ENCODE peak calls at places on chromosomes 12 and 14, in nine cellular contexts. O, A, G, D, N, Y, E, K and H are unnamed samples.
A peak's percentile ranks its signal among the peaks of the same experiment; 100 is the strongest.

GRCh38 chr12:12661086-12661485 is 34.9 kb downstream of the GPR19 start:
- DNase-seq in A (no peak), N (peak; percentile 53), O (peak; percentile 69), D (no peak), E (no peak), G (peak; percentile 43), Y (peak; percentile 88), K (no peak), H (no peak)

GRCh38 chr12:29043069-29043468 is 106.0 kb upstream of the FAR2 start:
- DNase-seq in A (no peak), K (no peak), N (no peak), Y (peak; percentile 76), E (no peak), G (no peak), D (no peak), O (no peak), H (no peak)

GRCh38 chr14:73739174-73739898 is 25.2 kb upstream of the PNMA1 start:
- DNase-seq in O (no peak), K (no peak), G (no peak), E (no peak), D (no peak), Y (no peak), A (no peak), N (no peak), H (no peak)

GRCh38 chr14:101590062-101590461 is 28.8 kb downstream of the DIO3 start:
- DNase-seq in G (no peak), A (no peak), N (no peak), Y (no peak), O (no peak), D (no peak), K (no peak), E (no peak), H (no peak)

GRCh38 chr14:30115756-30116155 is 188.1 kb upstream of the PRKD1 start:
- DNase-seq in K (no peak), O (no peak), N (no peak), G (no peak), Y (no peak), E (no peak), D (no peak), A (no peak), H (no peak)

GRCh38 chr14:32761381-32761968 is 177.2 kb upstream of the NPAS3 start:
- DNase-seq in A (no peak), E (no peak), G (no peak), O (no peak), K (no peak), N (peak; percentile 54), D (no peak), Y (peak; percentile 88), H (no peak)

GRCh38 chr12:45407967-45408743 is 192.3 kb downstream of the ANO6 start:
- DNase-seq in G (no peak), O (no peak), A (no peak), D (no peak), N (no peak), Y (no peak), E (no peak), K (no peak), H (no peak)

GRCh38 chr12:50232771-50233209 is 50.5 kb downstream of the LIMA1 start:
- DNase-seq in N (no peak), K (no peak), D (no peak), O (no peak), Y (no peak), G (no peak), E (no peak), A (no peak), H (no peak)

GRCh38 chr12:30417697-30418231 is 277.9 kb downstream of the IPO8 start:
- DNase-seq in K (peak; percentile 98), G (no peak), A (no peak), E (no peak), N (peak; percentile 99), O (peak; percentile 53), Y (peak; percentile 99), D (no peak), H (no peak)

GRCh38 chr14:100246809-100247428 is 8.0 kb downstream of the YY1 start:
- DNase-seq in O (peak; percentile 74), K (peak; percentile 29), A (peak; percentile 8), N (peak; percentile 56), Y (peak; percentile 55), G (peak; percentile 28), E (peak; percentile 54), D (no peak), H (peak; percentile 64)

GRCh38 chr12:4987076-4987775 is 56.5 kb upstream of the KCNA5 start:
- DNase-seq in K (no peak), O (no peak), Y (no peak), G (no peak), N (no peak), A (no peak), E (no peak), D (no peak), H (no peak)

GRCh38 chr14:36513451-36514277 is 6.4 kb downstream of the NKX2-1 start:
- DNase-seq in O (no peak), E (peak; percentile 68), Y (no peak), N (no peak), D (peak; percentile 83), K (no peak), A (no peak), G (no peak), H (no peak)

GRCh38 chr12:50581226-50582184 is 76.7 kb downstream of the DIP2B start:
- DNase-seq in Y (peak; percentile 68), N (peak; percentile 43), G (no peak), K (peak; percentile 71), D (no peak), E (no peak), A (no peak), O (peak; percentile 66), H (no peak)

GRCh38 chr14:104542871-104543830 is 36.4 kb upstream of the C14orf180 start:
- DNase-seq in G (no peak), D (no peak), N (no peak), Y (no peak), O (no peak), E (no peak), K (no peak), A (no peak), H (no peak)

GRCh38 chr12:103169-103981 is 36.8 kb downstream of the IQSEC3 start:
- DNase-seq in E (no peak), G (no peak), D (no peak), O (no peak), A (no peak), K (no peak), Y (no peak), N (no peak), H (no peak)

GRCh38 chr14:89493877-89494634 is 77.0 kb upstream of the FOXN3 start:
- DNase-seq in N (no peak), O (no peak), Y (no peak), A (no peak), K (no peak), E (peak; percentile 68), G (no peak), D (no peak), H (no peak)

GRCh38 chr14:49870908-49871307 is 18.3 kb upstream of the NEMF start:
- DNase-seq in K (no peak), A (no peak), O (no peak), N (no peak), E (no peak), G (no peak), D (no peak), Y (no peak), H (no peak)

GRCh38 chr12:105485321-105485910 is 154.9 kb downstream of the C12orf75 start:
- DNase-seq in G (no peak), E (no peak), N (peak; percentile 36), K (peak; percentile 67), Y (peak; percentile 97), A (no peak), D (no peak), O (peak; percentile 32), H (no peak)

GRCh38 chr14:69049675-69050074 is 70.6 kb upstream of the ACTN1 start:
- DNase-seq in N (peak; percentile 72), E (no peak), A (no peak), K (no peak), D (no peak), O (no peak), G (no peak), Y (peak; percentile 84), H (no peak)

GRCh38 chr14:105257464-105257863 is 9.1 kb downstream of the BTBD6 start:
- DNase-seq in Y (no peak), E (no peak), O (no peak), D (no peak), K (no peak), N (no peak), G (no peak), A (no peak), H (no peak)

GRCh38 chr12:51449569-51450246 is 25.1 kb downstream of the SLC4A8 start:
- DNase-seq in G (no peak), K (peak; percentile 19), D (no peak), E (no peak), A (no peak), O (no peak), Y (no peak), N (no peak), H (no peak)

GRCh38 chr12:54587315-54587821 is 1.1 kb downstream of the PPP1R1A start:
- DNase-seq in Y (no peak), D (no peak), N (no peak), A (no peak), K (no peak), G (no peak), E (peak; percentile 73), O (no peak), H (no peak)

GRCh38 chr12:123401753-123402683 is 18.1 kb downstream of the KMT5A start:
- DNase-seq in G (peak; percentile 80), K (no peak), O (no peak), A (no peak), E (no peak), N (no peak), Y (no peak), D (no peak), H (no peak)

GRCh38 chr12:109261939-109262338 is 47.1 kb downstream of the FOXN4 start:
- DNase-seq in A (no peak), E (no peak), N (no peak), O (no peak), G (no peak), K (no peak), D (no peak), Y (no peak), H (no peak)

GRCh38 chr14:77151245-77151644 is 9.7 kb upstream of the ZDHHC22 start:
- DNase-seq in E (peak; percentile 51), K (no peak), N (no peak), D (no peak), A (no peak), O (peak; percentile 28), Y (peak; percentile 23), G (no peak), H (no peak)

GRCh38 chr14:51297066-51297465 is 57.0 kb downstream of the TMX1 start:
- DNase-seq in E (no peak), D (no peak), A (no peak), O (no peak), K (no peak), N (no peak), G (no peak), Y (no peak), H (no peak)

GRCh38 chr14:38207830-38208815 is at the start of gene SSTR1:
- DNase-seq in E (peak; percentile 67), Y (peak; percentile 17), N (no peak), D (no peak), A (no peak), G (no peak), K (no peak), O (no peak), H (no peak)

GRCh38 chr12:13336216-13336615 is 139.7 kb downstream of the EMP1 start:
- DNase-seq in E (no peak), D (no peak), K (no peak), G (no peak), O (no peak), N (no peak), A (no peak), Y (no peak), H (no peak)

GRCh38 chr14:104383088-104383805 is 196.3 kb upstream of the C14orf180 start:
- DNase-seq in Y (no peak), E (no peak), N (no peak), K (no peak), A (no peak), D (no peak), G (no peak), O (no peak), H (no peak)

GRCh38 chr14:88908216-88908615 is 83.8 kb downstream of the TTC8 start:
- DNase-seq in N (no peak), G (no peak), A (no peak), E (no peak), O (no peak), Y (no peak), K (no peak), D (no peak), H (no peak)

GRCh38 chr14:99287269-99287942 is 15.4 kb upstream of the BCL11B start:
- DNase-seq in G (no peak), Y (no peak), K (no peak), O (no peak), E (no peak), D (no peak), A (no peak), N (no peak), H (no peak)